ENCODE peak calls at places on chromosome 15, in six cellular contexts. S is AG09309, J is kidney epithelial cell, D is neural progenitor cell, U is suprapubic skin, N is mesothelial cell of epicardium. A is an unnamed sample.
A peak's percentile ranks its signal among the peaks of the same experiment; 100 is the strongest.

GRCh38 chr15:60212536-60212935 is 185.2 kb downstream of the ANXA2 start:
- DNase-seq in J (peak; percentile 7), D (peak; percentile 27), S (no peak), U (no peak), N (no peak), A (no peak)

GRCh38 chr15:76935620-76936019 is 4.1 kb downstream of the RCN2 start:
- DNase-seq in J (peak; percentile 77), S (no peak), D (peak; percentile 36), U (no peak), N (no peak), A (no peak)

GRCh38 chr15:70493376-70493775 is 270.0 kb downstream of the UACA start:
- DNase-seq in S (no peak), D (no peak), U (no peak), J (no peak), N (no peak), A (no peak)

GRCh38 chr15:59689626-59690236 is 611 bp upstream of the BNIP2 start:
- DNase-seq in S (no peak), U (peak; percentile 95), D (peak; percentile 76), J (no peak), N (peak; percentile 23), A (no peak)

GRCh38 chr15:66369773-66370651 is 13.5 kb upstream of the TIPIN start:
- DNase-seq in N (no peak), D (no peak), S (no peak), U (no peak), J (no peak), A (no peak)

GRCh38 chr15:68114356-68114755 is 60.2 kb downstream of the PIAS1 start:
- DNase-seq in J (no peak), D (no peak), N (no peak), S (no peak), U (no peak), A (no peak)

GRCh38 chr15:34243226-34243625 is 18.4 kb downstream of the EMC4 start:
- DNase-seq in U (no peak), N (no peak), S (no peak), J (no peak), D (no peak), A (no peak)

GRCh38 chr15:69321041-69321554 is 22.4 kb downstream of the PAQR5 start:
- DNase-seq in J (no peak), N (no peak), S (no peak), U (no peak), D (no peak), A (no peak)

GRCh38 chr15:40327338-40327917 is 3.9 kb downstream of the INAFM2 start:
- DNase-seq in N (no peak), J (no peak), S (no peak), D (peak; percentile 60), U (no peak), A (no peak)

GRCh38 chr15:74265046-74265639 is 29.0 kb downstream of the CCDC33 start:
- DNase-seq in U (no peak), N (no peak), J (no peak), D (peak; percentile 96), S (no peak), A (no peak)

GRCh38 chr15:27509014-27509413 is 538.0 kb downstream of the GABRG3 start:
- DNase-seq in N (no peak), S (no peak), D (no peak), U (no peak), J (no peak), A (no peak)

GRCh38 chr15:31252386-31252785 is 74.2 kb upstream of the KLF13 start:
- DNase-seq in S (no peak), U (no peak), N (no peak), D (no peak), J (no peak), A (no peak)

GRCh38 chr15:66882251-66883020 is 180.4 kb downstream of the SMAD6 start:
- DNase-seq in D (no peak), J (no peak), S (peak; percentile 39), N (no peak), U (no peak), A (peak; percentile 83)

GRCh38 chr15:39291036-39291435 is 289.8 kb upstream of the THBS1 start:
- DNase-seq in S (no peak), U (no peak), D (no peak), N (no peak), J (no peak), A (no peak)

GRCh38 chr15:38440353-38441129 is 13.4 kb upstream of the FAM98B start:
- DNase-seq in J (no peak), U (peak; percentile 61), D (peak; percentile 58), N (no peak), S (peak; percentile 14), A (no peak)

GRCh38 chr15:76787273-76787672 is 117.9 kb downstream of the SCAPER start:
- DNase-seq in D (no peak), S (no peak), N (no peak), J (no peak), U (no peak), A (no peak)

GRCh38 chr15:48986240-48986639 is 22.5 kb upstream of the SHC4 start:
- DNase-seq in J (no peak), U (no peak), N (no peak), D (no peak), S (no peak), A (no peak)

GRCh38 chr15:41022487-41023090 is 69.3 kb downstream of the CHAC1 start:
- DNase-seq in S (peak; percentile 27), D (peak; percentile 60), U (no peak), J (no peak), N (no peak), A (no peak)

GRCh38 chr15:42156266-42156922 is at the start of gene PLA2G4F:
- DNase-seq in N (no peak), S (no peak), J (no peak), D (no peak), U (no peak), A (no peak)

GRCh38 chr15:29401644-29402043 is 132.0 kb upstream of the NSMCE3 start:
- DNase-seq in D (no peak), U (no peak), S (no peak), N (no peak), J (no peak), A (no peak)

GRCh38 chr15:29400701-29401100 is 131.1 kb upstream of the NSMCE3 start:
- DNase-seq in U (no peak), D (no peak), J (no peak), N (no peak), S (no peak), A (no peak)

GRCh38 chr15:29398907-29399306 is 129.3 kb upstream of the NSMCE3 start:
- DNase-seq in U (no peak), N (no peak), S (no peak), D (no peak), J (no peak), A (no peak)

GRCh38 chr15:29405564-29405963 is 135.9 kb upstream of the NSMCE3 start:
- DNase-seq in N (no peak), J (no peak), D (no peak), S (no peak), U (no peak), A (no peak)

GRCh38 chr15:29403778-29404177 is 134.2 kb upstream of the NSMCE3 start:
- DNase-seq in D (peak; percentile 63), S (no peak), N (no peak), U (no peak), J (no peak), A (no peak)
- TF ChIP-seq CTCF in D (peak; percentile 50), S (no peak), N (no peak), U (no peak), J (peak; percentile 43), A (no peak)

DNA sequence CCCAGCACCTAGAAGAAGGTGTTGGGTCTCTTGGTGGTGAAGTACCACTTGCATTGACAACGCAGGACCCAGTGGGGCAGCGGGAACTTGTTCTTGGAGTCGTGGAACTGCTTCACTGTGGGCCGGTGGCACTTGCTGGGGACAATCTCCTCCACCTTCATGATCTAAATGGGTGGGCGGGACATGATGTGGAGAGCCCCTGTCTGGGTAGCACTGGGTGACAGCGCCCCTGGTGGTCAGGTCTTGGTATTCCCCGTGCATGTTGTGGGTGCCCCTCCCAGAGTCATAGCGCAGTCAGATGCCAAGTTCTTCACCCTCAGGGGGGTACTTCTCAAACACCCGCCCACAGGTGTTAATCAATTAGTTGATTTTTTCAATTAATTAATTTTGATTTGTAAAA is 60.2 kb downstream of the AGBL1 start:
- DNase-seq in S (no peak), N (no peak), J (no peak), U (no peak), D (peak; percentile 9), A (no peak)
- TF ChIP-seq CTCF in S (no peak), N (no peak), J (no peak), U (no peak), D (peak; percentile 56), A (no peak)

DNA sequence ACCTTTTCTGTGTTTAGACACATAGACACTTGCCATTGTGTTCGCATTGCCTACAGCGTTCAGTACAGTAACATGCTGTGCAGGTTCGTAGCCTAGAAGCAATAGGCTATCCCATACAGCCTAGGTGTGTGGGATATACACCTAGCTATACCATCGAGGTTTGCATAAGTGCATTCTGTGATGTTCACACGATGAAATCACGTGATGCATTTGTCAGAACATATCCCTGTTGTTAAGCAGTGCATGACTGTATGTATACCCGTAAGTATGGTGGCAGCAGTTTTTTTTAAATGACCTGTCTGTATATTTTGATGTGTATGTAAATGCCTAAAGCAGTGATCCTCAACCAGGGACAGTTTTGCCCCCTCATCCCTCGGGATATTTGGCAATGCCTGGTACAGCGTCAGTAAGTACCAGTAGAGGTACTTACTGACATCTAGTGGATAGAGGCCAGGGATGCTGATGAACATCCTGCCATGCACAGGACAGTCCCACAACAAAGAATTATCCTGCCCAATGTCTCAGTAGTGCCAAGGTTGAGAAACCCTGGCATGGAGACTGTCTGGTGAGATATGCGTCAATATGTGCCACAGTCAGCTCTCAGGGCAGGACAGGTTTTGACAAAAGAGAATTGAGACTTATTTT is 129.1 kb downstream of the HCN4 start:
- DNase-seq in J (no peak), N (no peak), U (no peak), D (peak; percentile 22), S (no peak), A (no peak)
- TF ChIP-seq CTCF in J (no peak), N (no peak), U (no peak), D (peak; percentile 31), S (peak; percentile 27), A (peak; percentile 29)

DNA sequence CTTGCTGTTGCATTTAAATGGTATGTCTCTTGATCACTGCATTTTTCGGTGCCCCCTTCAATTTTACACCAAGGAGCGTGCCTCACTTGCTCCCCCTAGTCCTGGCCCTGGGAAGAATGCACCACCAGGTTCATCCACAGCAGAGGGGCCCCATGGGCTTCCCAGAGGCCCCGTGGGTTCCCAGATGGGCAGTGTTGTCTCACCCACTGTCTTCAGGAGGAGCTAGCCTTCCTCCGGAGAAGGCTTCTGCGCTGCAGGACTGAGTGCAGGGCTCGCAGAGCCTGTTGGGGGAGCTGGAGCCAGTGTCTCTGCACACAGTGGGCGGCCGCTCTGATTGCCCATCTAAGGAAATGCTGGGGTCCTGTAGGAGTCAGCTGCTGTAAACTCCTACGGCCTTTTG is 45.9 kb downstream of the POLR2M start:
- DNase-seq in D (peak; percentile 62), J (no peak), N (no peak), S (no peak), U (no peak), A (no peak)
- TF ChIP-seq CTCF in D (peak; percentile 43), J (no peak), N (no peak), S (no peak), U (no peak), A (peak; percentile 13)

GRCh38 chr15:80591471-80591870 is 103.6 kb upstream of the ABHD17C start:
- DNase-seq in U (no peak), D (no peak), J (no peak), S (no peak), N (no peak), A (no peak)
- TF ChIP-seq CTCF in U (no peak), D (no peak), J (no peak), S (no peak), N (no peak), A (no peak)